ENCODE peak calls at places on chromosomes 2 and 18, in four cellular contexts. N is brain microvascular endothelial cell, G is body of pancreas, V is foreskin fibroblast. J is an unnamed sample.

GRCh38 chr2:23366720-23367119 is 18.3 kb upstream of the KLHL29 start:
- DNase-seq in N (no peak), G (no peak), V (no peak), J (no peak)

GRCh38 chr2:156622491-156622890 is 186.3 kb downstream of the GPD2 start:
- DNase-seq in N (no peak), G (no peak), V (no peak), J (no peak)

GRCh38 chr18:9707381-9708056 is 582 bp upstream of the RAB31 start:
- DNase-seq in N (no peak), G (no peak), V (no peak), J (no peak)

GRCh38 chr2:57981369-57981768 is 65.2 kb upstream of the VRK2 start:
- DNase-seq in N (peak; percentile 63), G (no peak), V (peak; percentile 54), J (no peak)

GRCh38 chr18:36496022-36496421 is 198.5 kb downstream of the FHOD3 start:
- DNase-seq in N (no peak), G (no peak), V (no peak), J (no peak)

GRCh38 chr2:101516833-101517690 is 42.1 kb upstream of the RFX8 start:
- DNase-seq in N (peak; percentile 95), G (peak; percentile 25), V (peak; percentile 99), J (no peak)

GRCh38 chr18:39841133-39842041 is 2113.6 kb upstream of the PIK3C3 start:
- DNase-seq in N (peak; percentile 86), G (peak; percentile 44), V (peak; percentile 74), J (peak; percentile 92)

GRCh38 chr2:146916914-146917313 is 927.9 kb upstream of the ACVR2A start:
- DNase-seq in N (no peak), G (no peak), V (no peak), J (no peak)

GRCh38 chr2:136305517-136306192 is 187.7 kb upstream of the CXCR4 start:
- DNase-seq in N (no peak), G (no peak), V (no peak), J (no peak)

GRCh38 chr2:10164611-10165010 is 42.1 kb downstream of the RRM2 start:
- DNase-seq in N (no peak), G (no peak), V (no peak), J (peak; percentile 71)

GRCh38 chr18:76479351-76480238 is 15.4 kb downstream of the ZNF516 start:
- DNase-seq in N (no peak), G (no peak), V (no peak), J (no peak)

GRCh38 chr18:76476665-76477561 is 18.1 kb downstream of the ZNF516 start:
- DNase-seq in N (peak; percentile 82), G (no peak), V (peak; percentile 86), J (no peak)

GRCh38 chr18:76474824-76475223 is 20.2 kb downstream of the ZNF516 start:
- DNase-seq in N (no peak), G (no peak), V (no peak), J (no peak)

GRCh38 chr18:76472811-76473210 is 22.2 kb downstream of the ZNF516 start:
- DNase-seq in N (no peak), G (no peak), V (no peak), J (no peak)

DNA sequence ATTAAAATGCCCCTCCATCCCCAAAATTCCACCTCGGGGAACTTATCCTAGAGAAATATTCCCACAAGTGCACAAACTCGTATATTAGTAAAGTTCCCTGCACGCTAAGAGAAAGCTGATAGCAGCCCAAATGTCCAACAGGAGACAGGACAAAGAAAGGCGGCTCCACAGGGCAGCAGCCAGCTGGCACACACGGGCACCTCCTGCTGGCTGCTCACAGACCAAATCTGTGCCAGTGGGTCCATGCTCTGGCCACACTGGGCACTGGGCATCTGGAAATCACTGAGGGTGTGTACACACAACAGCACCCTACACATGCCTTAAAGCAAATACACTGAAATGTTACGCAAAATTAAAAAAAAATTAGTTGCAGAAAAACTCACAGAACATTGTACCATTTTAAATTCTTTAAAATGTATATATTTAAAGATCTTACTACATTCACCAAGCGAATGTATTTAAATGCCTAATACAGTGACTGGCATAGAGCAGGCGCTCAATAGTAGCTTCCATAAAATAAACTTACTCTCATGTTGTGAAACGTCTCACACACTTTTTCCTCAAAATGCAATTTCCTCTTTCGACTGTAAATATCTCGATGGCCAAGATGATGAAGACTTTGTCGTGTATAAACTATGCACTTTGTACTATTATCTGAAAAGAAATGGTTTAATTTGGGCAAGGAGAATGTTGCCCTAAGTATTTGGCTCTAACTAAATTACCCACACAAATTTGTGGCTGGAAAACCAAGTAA is 19.4 kb downstream of the ZNF516 start:
- DNase-seq in N (no peak), G (no peak), V (no peak), J (no peak)
- TF ChIP-seq CTCF in N (peak; percentile 4), G (no peak), V (peak; percentile 16), J (peak; percentile 25)

GRCh38 chr2:241609859-241610793 is 26.8 kb downstream of the THAP4 start:
- DNase-seq in N (peak; percentile 71), G (peak; percentile 86), V (peak; percentile 81), J (no peak)
- TF ChIP-seq CTCF in N (peak; percentile 39), G (peak; percentile 33), V (peak; percentile 47), J (peak; percentile 79)

GRCh38 chr18:73520229-73520628 is 627.4 kb downstream of the FBXO15 start:
- DNase-seq in N (no peak), G (no peak), V (no peak), J (no peak)
- TF ChIP-seq CTCF in N (peak; percentile 60), G (no peak), V (no peak), J (peak; percentile 54)

GRCh38 chr18:54330768-54331548 is 26.7 kb downstream of the STARD6 start:
- DNase-seq in N (no peak), G (no peak), V (no peak), J (no peak)
- TF ChIP-seq CTCF in N (no peak), G (no peak), V (no peak), J (peak; percentile 71)

GRCh38 chr2:179098080-179098689 is 48.2 kb upstream of the CCDC141 start:
- DNase-seq in N (no peak), G (no peak), V (no peak), J (no peak)

GRCh38 chr2:179097131-179097530 is 47.2 kb upstream of the CCDC141 start:
- DNase-seq in N (no peak), G (no peak), V (no peak), J (no peak)

DNA sequence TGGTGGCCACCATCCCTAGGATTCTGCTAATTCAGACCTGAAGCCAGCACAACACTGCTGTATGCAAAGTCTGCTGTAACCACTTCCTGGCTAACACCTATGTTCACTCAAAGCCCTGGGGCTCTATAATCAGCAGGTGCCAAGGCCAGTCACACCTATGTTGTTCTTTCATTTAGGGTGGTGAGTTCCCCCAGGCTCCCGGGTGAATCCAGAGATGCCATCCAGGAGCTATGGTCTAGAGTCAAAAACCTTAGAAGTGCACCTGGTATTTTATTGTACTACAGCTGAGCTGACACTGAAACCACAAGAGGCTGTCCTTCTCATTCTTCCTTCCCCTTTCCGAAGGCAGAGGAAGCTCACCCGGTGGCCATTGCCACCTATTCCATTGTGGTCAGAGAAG is 46.2 kb upstream of the CCDC141 start:
- DNase-seq in N (no peak), G (no peak), V (no peak), J (no peak)
- TF ChIP-seq CTCF in N (no peak), G (no peak), V (no peak), J (no peak)

GRCh38 chr2:43605079-43605655 is 9.3 kb upstream of the THADA start:
- DNase-seq in N (peak; percentile 64), G (peak; percentile 22), V (peak; percentile 56), J (no peak)
- TF ChIP-seq CTCF in N (peak; percentile 78), G (no peak), V (peak; percentile 69), J (peak; percentile 84)

DNA sequence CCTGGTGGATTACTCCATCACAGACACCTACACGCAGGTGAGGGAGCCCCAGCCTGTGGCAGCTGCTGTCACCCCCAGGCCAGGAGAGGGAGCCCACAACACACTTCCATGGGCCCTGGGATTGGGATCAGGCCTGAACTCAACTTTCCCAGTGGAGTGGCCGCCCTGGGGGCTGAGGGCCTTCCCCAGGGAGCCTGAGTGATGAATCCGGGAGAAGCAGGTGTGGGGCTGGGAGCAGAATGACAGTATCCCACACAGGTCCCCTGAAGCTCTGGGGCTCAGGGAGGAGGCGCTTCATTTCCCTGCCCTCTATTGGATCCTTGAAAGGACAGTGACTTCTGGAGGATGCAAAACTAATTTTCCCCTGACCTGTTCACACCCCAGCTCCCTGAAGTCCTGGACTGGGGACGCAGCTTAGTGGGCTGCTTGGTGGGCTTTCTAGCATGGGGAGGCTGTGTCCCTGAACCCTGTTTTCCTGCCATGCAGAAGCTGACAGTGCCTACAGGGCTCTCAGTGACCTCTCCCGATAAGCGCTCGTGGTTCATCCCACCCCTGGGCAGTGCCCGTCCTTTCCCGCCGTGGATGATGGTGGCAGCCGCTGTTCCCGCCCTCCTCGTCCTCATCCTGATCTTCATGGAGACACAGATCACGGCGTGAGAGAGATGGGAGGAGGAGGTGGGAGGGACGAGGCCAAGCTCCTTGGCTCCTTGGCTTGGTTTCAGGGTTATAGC is 11.0 kb downstream of the SLC4A3 start:
- DNase-seq in N (no peak), G (no peak), V (no peak), J (no peak)
- TF ChIP-seq CTCF in N (peak; percentile 37), G (no peak), V (peak; percentile 29), J (peak; percentile 38)

GRCh38 chr2:27032495-27033252 is at the start of gene TMEM214:
- DNase-seq in N (peak; percentile 81), G (peak; percentile 89), V (peak; percentile 89), J (peak; percentile 97)
- TF ChIP-seq CTCF in N (peak; percentile 14), G (no peak), V (no peak), J (peak; percentile 31)

GRCh38 chr2:63078852-63079606 is 28.4 kb downstream of the OTX1 start:
- DNase-seq in N (no peak), G (no peak), V (no peak), J (no peak)
- TF ChIP-seq CTCF in N (peak; percentile 61), G (no peak), V (peak; percentile 44), J (peak; percentile 40)